ENCODE peak calls at places on chromosomes 13 and 19, in four cellular contexts. O is HEK293T, U is HepG2, P is K562. F is an unnamed sample.

GRCh38 chr13:94309997-94310842 is 169.3 kb downstream of the DCT start:
- DNase-seq in U (no peak), O (no peak), P (no peak), F (no peak)

GRCh38 chr13:47399599-47399998 is 502.7 kb upstream of the HTR2A start:
- DNase-seq in P (no peak), O (no peak), U (no peak), F (no peak)

GRCh38 chr19:18845961-18846360 is 14.2 kb downstream of the UPF1 start:
- DNase-seq in U (no peak), P (no peak), O (no peak), F (no peak)

GRCh38 chr13:99159331-99160061 is 41.2 kb upstream of the UBAC2 start:
- DNase-seq in U (no peak), O (no peak), P (no peak), F (no peak)

GRCh38 chr13:104357174-104357573 is 1291.0 kb upstream of the SLC10A2 start:
- DNase-seq in U (no peak), P (no peak), O (no peak), F (no peak)

GRCh38 chr19:55437410-55437809 is 5.7 kb downstream of the SHISA7 start:
- DNase-seq in U (peak), O (peak), P (peak), F (peak)

GRCh38 chr13:24220086-24220703 is 59.7 kb downstream of the SPATA13 start:
- DNase-seq in P (peak), O (peak), U (peak), F (peak)

GRCh38 chr19:36528921-36529518 is 949 bp upstream of the ZNF260 start:
- DNase-seq in U (peak), P (peak), O (peak), F (peak)

GRCh38 chr13:25771641-25772478 is 280.0 kb downstream of the SHISA2 start:
- DNase-seq in O (no peak), P (no peak), U (no peak), F (no peak)

GRCh38 chr19:45179063-45179847 is 671 bp downstream of the BLOC1S3 start:
- DNase-seq in O (peak), P (peak), U (no peak), F (no peak)

GRCh38 chr13:47146136-47146535 is 249.3 kb upstream of the HTR2A start:
- DNase-seq in O (no peak), P (no peak), U (no peak), F (no peak)

GRCh38 chr19:51341976-51342580 is at the start of gene VSIG10L:
- DNase-seq in O (no peak), P (no peak), U (no peak), F (no peak)

GRCh38 chr13:102197193-102197592 is 204.7 kb downstream of the FGF14 start:
- DNase-seq in P (no peak), U (peak), O (no peak), F (peak)

GRCh38 chr19:42431486-42431885 is 4.3 kb upstream of the LIPE start:
- DNase-seq in P (no peak), O (no peak), U (no peak), F (no peak)

GRCh38 chr19:58007285-58007684 is 4.7 kb upstream of the ZNF606 start:
- DNase-seq in U (peak), P (peak), O (no peak), F (peak)

GRCh38 chr13:60009300-60010248 is 154.2 kb downstream of the DIAPH3 start:
- DNase-seq in O (no peak), P (peak), U (no peak), F (no peak)

GRCh38 chr13:75481176-75482069 is 546 bp downstream of the TBC1D4 start:
- DNase-seq in O (peak), P (peak), U (no peak), F (peak)
- TF ChIP-seq ELF4 in O (no peak), P (no peak), U (peak), F (no peak)

DNA sequence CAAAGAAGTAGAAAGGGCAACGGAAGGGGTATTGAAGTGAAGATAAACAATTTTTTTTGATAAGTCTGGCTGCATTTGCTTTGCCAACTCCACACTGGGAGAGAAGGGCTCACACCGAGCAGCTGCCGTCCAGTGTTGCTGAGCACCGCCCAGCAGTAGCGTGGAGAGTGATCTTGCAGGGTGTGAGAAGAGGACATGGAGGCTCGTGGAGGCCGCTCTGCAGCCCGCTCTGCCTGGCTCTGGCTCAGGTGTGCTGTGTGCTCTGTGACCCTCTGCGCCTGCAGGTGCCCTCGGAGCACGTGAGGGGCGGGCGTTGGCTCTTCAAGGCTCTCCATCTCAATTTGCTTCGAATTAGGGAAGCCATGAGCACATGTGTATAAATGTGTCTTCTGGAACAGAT is 35.9 kb upstream of the TEX29 start:
- DNase-seq in U (no peak), O (no peak), P (no peak), F (no peak)
- TF ChIP-seq ELF4 in U (no peak), O (no peak), P (no peak), F (no peak)

DNA sequence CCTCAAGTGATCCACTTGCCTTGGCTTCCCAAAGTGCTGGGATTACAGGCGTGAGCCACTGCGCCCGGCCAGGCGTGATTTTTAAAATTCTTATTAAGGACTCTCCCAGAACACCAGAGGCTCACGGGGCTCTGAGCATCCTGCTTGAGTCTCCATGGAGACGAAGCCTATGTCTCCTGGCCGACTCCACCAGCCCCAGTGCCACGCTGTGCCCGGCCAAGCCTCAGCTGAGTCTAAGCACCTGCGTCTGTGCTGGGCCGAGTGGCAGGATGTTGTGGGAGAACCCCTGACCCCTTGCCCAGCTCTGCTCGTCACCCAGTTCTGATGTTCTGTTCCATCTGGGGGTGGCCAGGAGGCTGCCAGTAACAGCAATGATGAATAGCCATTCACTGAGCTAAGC is 3.9 kb upstream of the CELF5 start:
- DNase-seq in U (no peak), O (no peak), P (no peak), F (no peak)
- TF ChIP-seq ELF4 in U (no peak), O (no peak), P (no peak), F (no peak)

DNA sequence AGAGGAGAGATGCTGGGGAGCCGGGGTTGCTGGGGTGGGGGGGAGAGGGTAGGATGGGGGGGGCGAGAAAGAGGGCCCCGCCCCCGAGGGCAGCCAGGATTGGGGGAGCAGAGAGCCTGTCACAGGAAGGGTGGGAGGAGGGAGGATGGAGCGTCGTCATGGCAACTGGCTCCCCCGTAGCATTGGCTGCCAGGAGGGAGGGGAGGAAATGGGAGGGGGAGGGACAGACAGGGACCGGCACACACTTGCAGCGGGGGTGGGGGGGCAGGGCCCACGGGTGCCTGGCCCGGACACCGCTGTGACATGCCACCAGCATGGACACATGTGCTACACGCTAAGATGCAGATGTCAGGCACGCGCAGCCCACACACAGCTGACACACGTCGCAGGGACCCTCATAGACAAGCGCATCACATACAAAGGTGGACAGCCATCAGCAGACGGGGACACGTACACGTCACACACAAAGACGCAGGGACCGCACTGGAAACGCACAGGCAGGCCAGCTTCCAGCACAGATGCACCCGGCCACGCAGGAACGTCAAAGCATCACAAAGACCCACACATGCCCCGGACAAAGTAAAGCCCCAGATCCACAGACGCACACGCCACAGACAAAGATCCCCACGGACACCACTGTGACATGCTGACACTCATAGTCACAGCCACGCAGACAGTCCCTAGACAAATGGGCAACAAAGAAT is at the start of gene LMTK3:
- DNase-seq in O (no peak), U (no peak), P (peak), F (peak)
- TF ChIP-seq ELF4 in O (no peak), U (no peak), P (no peak), F (no peak)

GRCh38 chr13:75384881-75385707 is 96.9 kb downstream of the TBC1D4 start:
- DNase-seq in O (no peak), P (peak), U (no peak), F (no peak)
- TF ChIP-seq ELF4 in O (no peak), P (no peak), U (no peak), F (no peak)

DNA sequence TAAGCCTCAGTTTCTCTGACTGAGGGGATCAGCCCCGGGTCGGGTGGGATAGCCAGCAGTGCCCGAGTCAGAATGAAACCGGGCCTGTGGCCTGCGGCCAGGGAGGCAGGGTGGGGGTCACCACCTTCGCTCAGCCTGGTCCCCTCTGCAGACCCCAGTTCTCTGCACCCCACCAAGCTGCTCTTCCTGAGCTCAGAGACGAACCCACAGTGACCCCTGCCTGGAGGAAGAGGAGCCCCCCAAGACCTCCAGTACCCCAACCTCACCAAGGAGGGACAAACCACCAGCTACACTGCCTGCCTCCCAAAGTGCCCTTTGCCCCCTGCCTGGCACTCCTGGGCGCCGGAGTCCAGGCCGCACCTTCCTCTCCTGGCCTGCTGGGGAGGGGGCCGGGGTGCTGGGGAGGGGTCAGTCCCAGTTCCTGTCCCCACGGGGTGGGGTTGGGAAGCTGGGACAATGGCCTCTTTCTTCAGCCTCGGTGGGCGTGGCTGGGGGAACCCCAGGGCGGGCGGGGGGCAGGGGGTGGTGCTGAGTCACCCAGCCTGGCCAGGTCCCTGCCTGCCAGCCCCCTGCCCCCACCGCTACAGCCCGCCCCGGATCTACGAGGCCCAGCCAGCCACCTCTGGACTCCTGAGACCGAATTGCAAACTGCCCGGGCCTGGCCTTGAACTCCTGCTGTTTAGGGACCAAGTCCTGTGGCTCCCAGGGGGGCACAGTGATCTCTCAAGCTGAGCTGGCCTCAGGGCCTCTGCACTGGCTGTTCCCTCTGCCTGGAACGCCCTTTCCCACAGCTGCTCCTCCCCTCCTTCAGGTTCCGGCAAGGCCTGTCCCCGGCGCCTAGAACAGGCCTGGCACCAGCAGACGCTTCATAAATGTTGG is 14.3 kb downstream of the ZBTB7A start:
- DNase-seq in P (no peak), O (no peak), U (peak), F (no peak)
- TF ChIP-seq ELF4 in P (no peak), O (no peak), U (no peak), F (no peak)

GRCh38 chr19:10499550-10500246 is 3.5 kb downstream of the KEAP1 start:
- DNase-seq in U (no peak), O (no peak), P (no peak), F (peak)

GRCh38 chr19:10500247-10500592 is 2.9 kb downstream of the KEAP1 start:
- DNase-seq in P (no peak), O (no peak), U (no peak), F (no peak)

GRCh38 chr19:10503002-10503789 is at the start of gene KEAP1:
- DNase-seq in U (peak), P (peak), O (peak), F (peak)

GRCh38 chr19:10502524-10503001 is 593 bp downstream of the KEAP1 start:
- DNase-seq in U (peak), P (peak), O (peak), F (peak)

DNA sequence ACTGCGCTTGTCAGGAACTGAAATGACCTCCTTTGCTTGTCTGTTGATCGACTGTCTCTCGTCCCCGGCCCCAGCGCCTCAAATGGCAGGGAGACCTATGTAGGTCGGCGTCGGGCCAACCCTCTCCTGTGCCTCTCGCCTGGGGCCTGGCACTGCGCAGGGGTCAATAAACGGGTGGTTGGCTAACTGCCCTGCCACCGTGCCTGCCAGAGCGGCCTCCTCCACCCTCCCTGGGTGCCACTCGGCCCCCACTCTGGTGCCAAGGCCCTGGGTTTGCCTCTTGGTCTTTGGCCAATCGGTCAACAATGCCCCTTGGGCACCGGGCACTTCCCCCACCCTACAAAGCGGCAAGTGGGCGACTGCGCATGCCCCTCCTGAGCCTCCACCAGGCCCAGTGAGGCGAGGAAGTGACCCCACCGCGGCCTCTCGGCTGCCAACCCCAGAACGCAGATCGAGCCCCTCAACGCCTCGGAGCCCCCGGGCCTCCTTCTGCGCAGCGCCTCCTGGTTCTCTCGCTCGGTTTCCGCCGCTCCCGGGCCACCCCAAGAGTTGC is 1.1 kb downstream of the KEAP1 start:
- DNase-seq in P (peak), O (peak), U (peak), F (peak)
- TF ChIP-seq ELF4 in P (no peak), O (no peak), U (no peak), F (no peak)

GRCh38 chr13:90732049-90732448 is 615.4 kb upstream of the MIR17HG start:
- DNase-seq in U (peak), O (no peak), P (no peak), F (peak)
- TF ChIP-seq ELF4 in U (no peak), O (no peak), P (no peak), F (no peak)

DNA sequence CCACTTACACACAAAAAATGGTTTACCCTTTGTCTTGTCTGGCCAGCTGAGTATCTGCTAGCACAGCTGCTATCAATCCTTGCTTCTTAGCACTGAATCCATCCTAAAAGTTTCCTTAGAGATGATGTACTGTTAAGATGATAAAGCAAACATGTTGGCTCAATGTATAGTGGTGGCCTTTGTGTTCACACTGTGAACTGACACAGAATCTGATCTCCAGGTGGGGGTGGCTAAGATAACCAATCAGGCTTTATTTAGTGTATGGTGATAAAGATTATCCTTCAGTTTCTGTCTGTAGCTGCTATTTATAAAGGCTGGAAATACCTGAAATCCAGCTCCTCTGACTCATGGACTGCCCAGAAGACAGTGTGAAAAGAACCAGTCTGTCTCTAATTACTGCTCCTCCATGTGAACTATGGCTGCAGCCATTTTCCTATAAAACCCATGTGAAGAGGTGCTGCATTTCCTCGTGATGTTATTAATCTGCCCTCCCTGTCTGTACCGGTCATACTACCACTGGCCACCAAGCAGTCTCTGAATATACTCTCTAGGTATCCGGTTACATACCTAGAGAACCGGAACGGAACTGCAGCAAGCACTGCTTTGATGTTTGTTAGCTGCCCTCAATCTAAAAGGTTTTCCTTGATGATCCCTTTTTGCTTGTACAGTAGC is 238.1 kb downstream of the LHFPL6 start:
- DNase-seq in P (no peak), O (peak), U (peak), F (no peak)
- TF ChIP-seq ELF4 in P (no peak), O (no peak), U (no peak), F (no peak)

DNA sequence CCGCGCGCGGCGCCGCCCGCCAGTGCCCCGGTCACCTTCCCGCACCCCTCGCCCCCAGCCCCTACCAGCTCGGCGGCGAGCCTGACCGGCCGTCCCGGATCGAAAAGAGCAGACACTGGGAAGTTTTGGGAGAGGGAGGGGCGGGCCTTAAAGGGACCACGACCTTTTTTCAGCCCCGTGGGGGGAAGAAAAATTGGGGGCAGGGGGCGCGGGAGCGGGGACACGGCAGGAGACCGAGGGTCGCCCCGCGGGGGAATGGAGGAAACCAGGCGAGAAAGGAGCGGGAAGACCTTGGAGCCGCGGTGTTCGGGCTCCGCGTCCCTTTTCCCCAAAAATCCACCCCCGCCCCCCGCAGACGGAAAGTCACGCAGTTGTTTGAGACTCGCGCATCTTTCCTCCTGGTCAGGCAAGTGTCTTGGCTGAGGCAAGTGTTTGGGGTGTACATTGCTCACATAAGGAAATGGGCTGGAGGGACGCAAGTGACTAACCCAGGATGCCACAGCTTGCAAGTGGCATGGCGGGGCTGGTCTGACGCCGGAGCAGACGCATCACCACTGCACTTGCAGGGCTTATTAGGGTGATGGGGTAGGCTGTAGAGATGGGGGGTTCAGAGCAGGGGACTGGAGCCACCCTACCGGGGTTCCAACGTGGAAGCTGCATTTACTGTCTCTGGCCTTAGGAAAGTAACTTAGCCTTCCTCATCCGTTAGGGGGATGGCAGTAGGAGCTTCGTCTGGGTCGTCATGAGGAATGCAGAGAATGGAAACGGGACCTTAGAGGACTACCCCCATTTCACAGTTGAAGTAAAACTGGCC is 2.7 kb upstream of the HNRNPL start:
- DNase-seq in P (peak), O (peak), U (no peak), F (peak)
- TF ChIP-seq ELF4 in P (no peak), O (no peak), U (no peak), F (no peak)

F was measured in WTC11.